ENCODE peak calls at places on chromosomes 4 and X, in six cellular contexts. A is endodermal cell; T is CD4-positive, alpha-beta T cell; E is tibial artery; W is PC-3; U is transverse colon. O is an unnamed sample.

GRCh38 chrX:47361538-47362511 is 8.6 kb upstream of the ZNF157 start:
- DNase-seq in T (peak; percentile 10), A (peak; percentile 93), E (peak; percentile 76), U (peak; percentile 69), W (peak; percentile 67), O (peak; percentile 68)

GRCh38 chrX:72621619-72622485 is 49.2 kb upstream of the HDAC8 start:
- DNase-seq in A (no peak), T (no peak), W (peak; percentile 88), U (no peak), E (no peak), O (no peak)

GRCh38 chrX:148271263-148271662 is 229.2 kb upstream of the AFF2 start:
- DNase-seq in E (no peak), T (no peak), W (no peak), A (no peak), U (no peak), O (no peak)

GRCh38 chrX:107706309-107706708 is 69.3 kb downstream of the TSC22D3 start:
- DNase-seq in W (no peak), A (peak; percentile 22), T (no peak), E (no peak), U (no peak), O (no peak)

GRCh38 chrX:27597506-27597905 is 7.4 kb downstream of the DCAF8L2 start:
- DNase-seq in T (no peak), A (no peak), E (no peak), U (no peak), W (no peak), O (no peak)

GRCh38 chr4:165096776-165097175 is 15.9 kb downstream of the TMEM192 start:
- DNase-seq in W (peak; percentile 23), T (no peak), A (no peak), U (no peak), E (no peak), O (no peak)

GRCh38 chr4:146232131-146232722 is 17.9 kb downstream of the REELD1 start:
- DNase-seq in A (no peak), E (no peak), T (no peak), W (peak; percentile 75), U (no peak), O (no peak)

GRCh38 chrX:1391707-1392375 is at the start of gene SLC25A6:
- DNase-seq in U (peak; percentile 99), E (peak; percentile 97), W (peak; percentile 94), T (peak; percentile 99), A (peak; percentile 99), O (peak; percentile 98)

GRCh38 chrX:15913161-15913560 is 58.5 kb upstream of the AP1S2 start:
- DNase-seq in A (no peak), T (no peak), W (no peak), U (no peak), E (no peak), O (no peak)

GRCh38 chr4:51859476-51860032 is 16.6 kb downstream of the DCUN1D4 start:
- DNase-seq in W (no peak), A (no peak), T (no peak), U (no peak), E (no peak), O (no peak)

GRCh38 chrX:131763674-131764073 is 219.8 kb downstream of the OR13H1 start:
- DNase-seq in E (no peak), U (peak; percentile 89), T (peak; percentile 68), W (peak; percentile 57), A (no peak), O (no peak)

GRCh38 chrX:151789179-151789800 is 54.7 kb downstream of the CNGA2 start:
- DNase-seq in E (peak; percentile 66), T (no peak), A (no peak), U (peak; percentile 18), W (peak; percentile 63), O (peak; percentile 10)

GRCh38 chrX:9555354-9555753 is 90.5 kb downstream of the TBL1X start:
- DNase-seq in E (no peak), T (no peak), A (no peak), W (peak; percentile 55), U (no peak), O (no peak)

GRCh38 chrX:67726028-67726427 is 182.2 kb downstream of the AR start:
- DNase-seq in E (no peak), T (no peak), W (no peak), A (no peak), U (no peak), O (no peak)

GRCh38 chr4:44623687-44624086 is 27.7 kb downstream of the YIPF7 start:
- DNase-seq in U (no peak), E (no peak), A (no peak), W (no peak), T (no peak), O (no peak)

GRCh38 chr4:100306018-100306417 is 115.8 kb upstream of the DDIT4L start:
- DNase-seq in E (no peak), U (no peak), W (peak; percentile 2), A (no peak), T (no peak), O (no peak)

GRCh38 chr4:79682161-79682560 is 274.1 kb upstream of the GK2 start:
- DNase-seq in T (no peak), U (no peak), A (no peak), W (no peak), E (no peak), O (no peak)

GRCh38 chrX:35374116-35374515 is 424.0 kb upstream of the MAGEB16 start:
- DNase-seq in W (no peak), A (no peak), U (no peak), E (no peak), T (no peak), O (no peak)

DNA sequence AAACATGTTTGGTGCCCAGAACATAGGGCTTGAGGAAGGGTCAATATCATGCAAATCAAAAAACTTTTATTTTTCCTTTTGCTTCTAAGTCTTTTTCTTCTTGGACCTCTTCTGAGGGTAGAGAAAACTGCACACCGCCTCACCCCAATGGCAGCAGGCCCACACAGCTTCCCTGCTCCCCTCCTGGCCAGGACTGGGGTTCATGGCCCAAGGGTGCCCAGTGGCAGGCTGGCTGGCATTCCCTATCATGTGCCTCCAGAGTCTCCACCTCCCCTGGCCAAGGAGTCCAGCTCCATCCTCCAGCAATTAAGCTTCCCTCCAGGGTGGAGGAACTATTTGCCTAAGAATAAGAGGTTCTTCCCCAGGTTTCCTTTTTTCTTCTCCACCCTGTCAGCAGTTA is 529.6 kb upstream of the SPANXN1 start:
- DNase-seq in A (no peak), E (no peak), T (no peak), U (no peak), W (no peak), O (no peak)
- H3K27me3 ChIP-seq in A (no peaks in the 10 kb centered on the region), E (no peaks in the 10 kb centered on the region), T (no peaks in the 10 kb centered on the region), U (no peaks in the 10 kb centered on the region), W (no peaks in the 10 kb centered on the region), O (no peaks in the 10 kb centered on the region)

DNA sequence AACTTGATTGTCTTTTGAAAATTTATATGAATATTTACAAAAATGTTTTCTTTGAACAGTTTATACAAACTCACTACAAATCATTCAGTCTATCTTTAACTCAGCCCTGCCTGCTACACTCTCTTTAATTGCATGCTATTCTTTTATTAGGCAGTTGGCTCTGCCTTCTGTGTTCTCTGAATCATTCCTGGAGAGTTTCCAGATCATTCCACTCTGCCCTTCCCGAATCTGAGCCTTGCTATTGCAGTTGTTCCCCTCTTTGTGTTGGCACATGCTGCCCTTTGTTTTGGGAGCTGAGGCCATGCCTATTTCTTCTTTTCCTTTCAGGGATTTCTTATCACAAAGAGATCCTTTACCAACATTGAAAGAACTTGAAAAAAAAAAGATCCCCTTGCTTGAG is 8.7 kb upstream of the TECRL start:
- DNase-seq in W (peak; percentile 73), A (no peak), U (no peak), T (no peak), E (no peak), O (peak; percentile 29)
- H3K9me3 ChIP-seq in W (no peaks in the 10 kb centered on the region), A (no peaks in the 10 kb centered on the region), U (no peaks in the 10 kb centered on the region), T (no peaks in the 10 kb centered on the region), E (no peaks in the 10 kb centered on the region), O (no peaks in the 10 kb centered on the region)

DNA sequence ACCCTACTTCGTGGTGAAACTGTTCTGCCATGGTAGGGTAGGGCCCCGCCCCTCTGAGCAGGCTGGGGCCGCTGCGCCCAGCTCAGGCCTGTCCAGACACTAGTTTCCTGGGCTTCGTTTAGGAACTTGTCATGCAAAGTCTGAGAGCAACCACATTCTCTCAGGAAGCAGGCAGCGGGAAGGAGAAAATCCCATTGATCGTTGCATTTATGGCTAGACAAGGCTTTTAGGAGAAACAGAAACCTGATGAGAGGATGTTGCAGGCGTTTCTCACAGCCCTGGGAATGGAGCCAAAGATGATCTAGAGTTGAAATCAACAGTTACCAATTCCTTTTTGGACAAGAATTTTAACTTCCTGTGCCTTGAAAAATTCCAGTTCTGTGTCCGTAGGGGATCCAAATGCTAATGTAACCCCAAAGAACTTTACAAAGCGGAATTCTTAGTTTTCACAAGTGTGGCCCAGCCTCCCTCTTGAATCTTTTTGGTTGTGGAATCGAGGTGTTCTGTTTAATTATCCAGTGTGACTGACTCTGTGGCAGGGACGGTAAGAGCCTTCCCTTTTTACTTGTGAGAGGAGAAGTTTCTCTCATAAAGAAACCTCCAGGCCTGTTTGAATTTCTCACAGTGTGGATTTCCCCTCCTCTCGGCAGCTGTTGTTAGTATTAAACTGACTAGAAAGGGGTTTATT is 4.5 kb upstream of the CXCL9 start:
- DNase-seq in E (no peak), W (peak; percentile 61), U (peak; percentile 17), A (peak; percentile 56), T (no peak), O (no peak)
- H3K27ac ChIP-seq in E (peak overlapping the region; percentile 40), W (peak overlapping the region; percentile 14), U (peak overlapping the region; percentile 58), A (peak overlapping the region; percentile 61), T (no peak overlapping the region), O (peak overlapping the region; percentile 61)

GRCh38 chr4:8850830-8851188 is 20.8 kb downstream of the HMX1 start:
- DNase-seq in U (no peak), A (no peak), W (no peak), E (no peak), T (no peak), O (no peak)

GRCh38 chr4:8849266-8850073 is 22.2 kb downstream of the HMX1 start:
- DNase-seq in U (no peak), A (peak; percentile 35), E (peak; percentile 9), W (no peak), T (no peak), O (no peak)

GRCh38 chr4:8851321-8852117 is 20.1 kb downstream of the HMX1 start:
- DNase-seq in E (no peak), T (no peak), U (no peak), A (peak; percentile 32), W (no peak), O (no peak)

GRCh38 chr4:8848507-8849265 is 23.0 kb downstream of the HMX1 start:
- DNase-seq in W (no peak), T (no peak), A (peak; percentile 23), E (no peak), U (peak; percentile 1), O (no peak)

GRCh38 chr4:8850074-8850829 is 21.4 kb downstream of the HMX1 start:
- DNase-seq in W (no peak), A (peak; percentile 36), E (no peak), U (no peak), T (no peak), O (no peak)
- H3K27me3 ChIP-seq in W (peaks cover 57% of the 10 kb centered on the region), A (peaks cover 64% of the 10 kb centered on the region), E (peaks cover 78% of the 10 kb centered on the region), U (peaks cover 51% of the 10 kb centered on the region), T (peaks cover 11% of the 10 kb centered on the region), O (peaks cover 49% of the 10 kb centered on the region)

GRCh38 chr4:98006814-98007412 is 136.4 kb downstream of the STPG2 start:
- DNase-seq in U (no peak), T (no peak), A (no peak), E (no peak), W (no peak), O (no peak)
- H3K9me3 ChIP-seq in U (no peaks in the 10 kb centered on the region), T (peaks cover 3% of the 10 kb centered on the region), A (no peaks in the 10 kb centered on the region), E (peaks cover 6% of the 10 kb centered on the region), W (no peaks in the 10 kb centered on the region), O (no peaks in the 10 kb centered on the region)

GRCh38 chr4:151454513-151454912 is 45.5 kb downstream of the FHIP1A start:
- DNase-seq in A (no peak), W (no peak), T (no peak), U (no peak), E (no peak), O (no peak)
- H3K27ac ChIP-seq in A (no peak overlapping the region), W (no peak overlapping the region), T (no peak overlapping the region), U (no peak overlapping the region), E (no peak overlapping the region), O (peak overlapping the region; percentile 73)

O was measured in gastrocnemius medialis.